ENCODE peak calls at places on chromosomes 2 and 18, in five cellular contexts. Z, F, R, M and S are unnamed samples.

GRCh38 chr2:219018726-219019125 is 22.6 kb downstream of the CFAP65 start:
- DNase-seq in Z (no peak), F (no peak), R (no peak), M (no peak), S (no peak)

GRCh38 chr2:72883356-72883962 is 3.7 kb upstream of the SPR start:
- DNase-seq in Z (no peak), F (no peak), R (no peak), M (no peak), S (peak)

GRCh38 chr2:6914829-6915228 is 2.4 kb upstream of the RNF144A start:
- DNase-seq in Z (no peak), F (no peak), R (no peak), M (no peak), S (no peak)

GRCh38 chr2:65390134-65390533 is 42.3 kb downstream of the SPRED2 start:
- DNase-seq in Z (no peak), F (peak), R (no peak), M (no peak), S (no peak)

GRCh38 chr2:212451786-212452200 is 86.8 kb downstream of the ERBB4 start:
- DNase-seq in Z (peak), F (no peak), R (no peak), M (no peak), S (no peak)

GRCh38 chr2:10408649-10409579 is 39.2 kb downstream of the ODC1 start:
- DNase-seq in Z (peak), F (peak), R (peak), M (peak), S (peak)

GRCh38 chr2:13662055-13662454 is 945.3 kb downstream of the TRIB2 start:
- DNase-seq in Z (no peak), F (no peak), R (no peak), M (no peak), S (no peak)

GRCh38 chr2:88857274-88857741 is 165.8 kb downstream of the RPIA start:
- DNase-seq in Z (no peak), F (no peak), R (no peak), M (no peak), S (no peak)

GRCh38 chr2:241816431-241817121 is 7.6 kb downstream of the NEU4 start:
- DNase-seq in Z (no peak), F (no peak), R (no peak), M (no peak), S (no peak)

GRCh38 chr2:66494708-66495107 is 59.8 kb downstream of the MEIS1 start:
- DNase-seq in Z (no peak), F (no peak), R (no peak), M (no peak), S (no peak)

GRCh38 chr2:111990856-111991255 is 64.2 kb upstream of the TMEM87B start:
- DNase-seq in Z (no peak), F (no peak), R (no peak), M (no peak), S (no peak)

GRCh38 chr2:194385376-194385775 is 1271.7 kb upstream of the SLC39A10 start:
- DNase-seq in Z (no peak), F (no peak), R (no peak), M (no peak), S (no peak)

GRCh38 chr2:239735131-239735828 is 289.9 kb downstream of the NDUFA10 start:
- DNase-seq in Z (no peak), F (no peak), R (no peak), M (no peak), S (peak)

GRCh38 chr18:37484893-37485834 is 80.4 kb downstream of the CELF4 start:
- DNase-seq in Z (no peak), F (no peak), R (no peak), M (no peak), S (peak)

GRCh38 chr18:13379930-13380665 is 161.5 kb downstream of the LDLRAD4 start:
- DNase-seq in Z (no peak), F (peak), R (no peak), M (no peak), S (no peak)

GRCh38 chr18:79903071-79903635 is 48.3 kb downstream of the SLC66A2 start:
- DNase-seq in Z (no peak), F (no peak), R (no peak), M (no peak), S (no peak)

GRCh38 chr18:51339866-51340265 is 142.4 kb upstream of the MEX3C start:
- DNase-seq in Z (no peak), F (no peak), R (no peak), M (no peak), S (no peak)